ENCODE peak calls at places on chromosomes 2 and 18, in five cellular contexts. L is left ventricle myocardium inferior; V is H9; N is AG09309; T is activated CD8-positive, alpha-beta T cell treated with anti-CD3 and anti-CD28 coated beads, Interleukin-2, amount 10 ng/mL, durations not matched to agents 7 days and 5 days. I is an unnamed sample.

GRCh38 chr2:100520224-100520623 is 42.6 kb upstream of the PDCL3 start:
- DNase-seq in L (no peak), V (no peak), N (no peak), T (no peak), I (no peak)

GRCh38 chr18:62690416-62690815 is 24.9 kb upstream of the PHLPP1 start:
- DNase-seq in L (no peak), V (no peak), N (no peak), T (no peak), I (no peak)

GRCh38 chr2:217988014-217988839 is 14.6 kb downstream of the TNS1 start:
- DNase-seq in L (peak), V (peak), N (no peak), T (peak), I (peak)

GRCh38 chr2:232260075-232260474 is 118.5 kb upstream of the ALPP start:
- DNase-seq in L (no peak), V (no peak), N (peak), T (no peak), I (no peak)

GRCh38 chr2:118738524-118739308 is 108.7 kb downstream of the EN1 start:
- DNase-seq in L (no peak), V (peak), N (peak), T (no peak), I (peak)

GRCh38 chr2:239157269-239157668 is 243.6 kb downstream of the HDAC4 start:
- DNase-seq in L (peak), V (peak), N (no peak), T (no peak), I (peak)

GRCh38 chr2:32384529-32384928 is 27.7 kb downstream of the BIRC6 start:
- DNase-seq in L (no peak), V (no peak), N (no peak), T (no peak), I (no peak)

GRCh38 chr2:85184990-85185389 is 51.8 kb downstream of the TCF7L1 start:
- DNase-seq in L (no peak), V (no peak), N (no peak), T (no peak), I (no peak)

GRCh38 chr2:218368621-218369153 is 12.0 kb downstream of the CATIP start:
- DNase-seq in L (no peak), V (peak), N (no peak), T (no peak), I (peak)

GRCh38 chr2:221836091-221836490 is 264.0 kb upstream of the EPHA4 start:
- DNase-seq in L (no peak), V (no peak), N (no peak), T (no peak), I (no peak)

GRCh38 chr18:8139127-8139591 is 470.1 kb upstream of the RAB12 start:
- DNase-seq in L (peak), V (no peak), N (no peak), T (no peak), I (no peak)

GRCh38 chr2:235170536-235171510 is 219.0 kb downstream of the SH3BP4 start:
- DNase-seq in L (no peak), V (peak), N (peak), T (no peak), I (peak)

GRCh38 chr2:28049416-28049815 is 158.9 kb downstream of the BABAM2 start:
- DNase-seq in L (no peak), V (no peak), N (no peak), T (no peak), I (no peak)

GRCh38 chr2:105141099-105141614 is 100.4 kb upstream of the GPR45 start:
- DNase-seq in L (no peak), V (no peak), N (no peak), T (no peak), I (no peak)

GRCh38 chr18:79528296-79528695 is 132.6 kb downstream of the NFATC1 start:
- DNase-seq in L (no peak), V (no peak), N (no peak), T (no peak), I (no peak)

GRCh38 chr2:9796056-9796792 is 47.0 kb upstream of the TAF1B start:
- DNase-seq in L (no peak), V (peak), N (no peak), T (no peak), I (peak)

GRCh38 chr2:46097714-46098480 is 199.3 kb upstream of the EPAS1 start:
- DNase-seq in L (no peak), V (no peak), N (peak), T (no peak), I (no peak)